ENCODE peak calls at places on chromosomes 5 and 9, in eight cellular contexts. I is IMR-90, P is cardiac muscle cell, Q is vagina, S is lung, E is neural progenitor cell, F is fibroblast of lung, J is aorta. L is an unnamed sample.
A peak's percentile ranks its signal among the peaks of the same experiment; 100 is the strongest.

GRCh38 chr5:7010578-7010977 is 297.3 kb downstream of the TENT4A start:
- DNase-seq in S (no peak), I (no peak), F (no peak), P (no peak), Q (no peak), J (no peak), E (peak; percentile 58), L (peak; percentile 18)

GRCh38 chr5:73448451-73449136 is at the start of gene FOXD1:
- DNase-seq in F (peak; percentile 98), E (peak; percentile 90), Q (no peak), S (no peak), P (peak; percentile 75), I (peak; percentile 97), J (peak; percentile 95), L (peak; percentile 83)

GRCh38 chr5:138568061-138568824 is 7.0 kb downstream of the HSPA9 start:
- DNase-seq in P (no peak), J (no peak), Q (no peak), S (no peak), F (peak; percentile 72), I (peak; percentile 72), E (no peak), L (no peak)

GRCh38 chr5:74477082-74477453 is 163.5 kb downstream of the ENC1 start:
- DNase-seq in F (no peak), I (no peak), P (no peak), J (no peak), E (no peak), Q (no peak), S (no peak), L (no peak)

GRCh38 chr9:120950421-120951388 is 24.1 kb upstream of the TRAF1 start:
- DNase-seq in F (no peak), Q (no peak), S (peak; percentile 45), J (no peak), I (no peak), P (no peak), E (no peak), L (peak; percentile 91)

GRCh38 chr5:96259211-96259772 is 173.8 kb downstream of the PCSK1 start:
- DNase-seq in J (no peak), I (peak; percentile 74), F (peak; percentile 74), P (peak; percentile 34), S (no peak), Q (no peak), E (no peak), L (peak; percentile 9)

GRCh38 chr5:152511531-152512132 is 106.6 kb upstream of the NMUR2 start:
- DNase-seq in P (no peak), S (no peak), J (no peak), F (no peak), Q (no peak), I (no peak), E (peak; percentile 58), L (no peak)

GRCh38 chr9:106869028-106869427 is 6.1 kb downstream of the ZNF462 start:
- DNase-seq in J (no peak), Q (no peak), I (no peak), F (no peak), S (no peak), E (no peak), P (peak; percentile 50), L (no peak)

GRCh38 chr5:138149530-138149929 is 10.3 kb upstream of the NME5 start:
- DNase-seq in S (no peak), Q (no peak), E (no peak), J (no peak), P (peak; percentile 23), F (peak; percentile 34), I (peak; percentile 54), L (peak; percentile 15)

GRCh38 chr5:160749026-160749425 is 103.0 kb downstream of the ATP10B start:
- DNase-seq in S (no peak), F (no peak), J (no peak), I (no peak), P (no peak), E (no peak), Q (no peak), L (no peak)

GRCh38 chr9:136009516-136009915 is 48.3 kb upstream of the UBAC1 start:
- DNase-seq in S (no peak), J (no peak), F (no peak), E (no peak), I (no peak), Q (no peak), P (no peak), L (no peak)

GRCh38 chr9:18601956-18602355 is 128.0 kb downstream of the ADAMTSL1 start:
- DNase-seq in Q (no peak), P (no peak), S (no peak), J (no peak), E (no peak), F (peak; percentile 27), I (peak; percentile 39), L (no peak)

GRCh38 chr5:107372723-107373487 is 297.8 kb downstream of the EFNA5 start:
- DNase-seq in P (peak; percentile 30), E (no peak), F (peak; percentile 20), J (no peak), I (peak; percentile 12), S (no peak), Q (no peak), L (no peak)

GRCh38 chr9:91849694-91850093 is 100.3 kb downstream of the ROR2 start:
- DNase-seq in Q (no peak), J (no peak), I (no peak), P (no peak), S (no peak), F (no peak), E (no peak), L (no peak)

GRCh38 chr9:91845839-91846238 is 104.2 kb downstream of the ROR2 start:
- DNase-seq in P (no peak), J (no peak), I (no peak), F (no peak), S (no peak), E (no peak), Q (no peak), L (peak; percentile 19)

GRCh38 chr9:91848146-91848545 is 101.9 kb downstream of the ROR2 start:
- DNase-seq in J (no peak), E (no peak), I (no peak), F (no peak), S (no peak), Q (no peak), P (no peak), L (no peak)

GRCh38 chr9:91844656-91845291 is 105.3 kb downstream of the ROR2 start:
- DNase-seq in Q (peak; percentile 31), I (no peak), J (no peak), S (no peak), F (no peak), P (no peak), E (no peak), L (no peak)

GRCh38 chr9:91847576-91847975 is 102.5 kb downstream of the ROR2 start:
- DNase-seq in I (peak; percentile 74), Q (no peak), E (no peak), J (no peak), F (peak; percentile 58), S (no peak), P (peak; percentile 77), L (peak; percentile 86)
- H3K4me1 ChIP-seq in I (peaks cover 16% of the 10 kb centered on the region), Q (peaks cover 43% of the 10 kb centered on the region), E (peaks cover 37% of the 10 kb centered on the region), J (no peaks in the 10 kb centered on the region), F (peaks cover 7% of the 10 kb centered on the region), S (peaks cover 5% of the 10 kb centered on the region), P (peaks cover 45% of the 10 kb centered on the region), L (peaks cover 28% of the 10 kb centered on the region)

GRCh38 chr9:129166962-129167557 is 11.0 kb downstream of the IER5L start:
- DNase-seq in F (peak; percentile 81), E (no peak), P (peak; percentile 78), I (peak; percentile 80), Q (no peak), J (peak; percentile 89), S (peak; percentile 86), L (peak; percentile 48)
- H3K27ac ChIP-seq in F (peak overlapping the region; percentile 89), E (no peak overlapping the region), P (no peak overlapping the region), I (peak overlapping the region; percentile 91), Q (peak overlapping the region; percentile 91), J (peak overlapping the region; percentile 44), S (peak overlapping the region; percentile 92), L (peak overlapping the region; percentile 16)

GRCh38 chr9:129145841-129146292 is 32.2 kb downstream of the IER5L start:
- DNase-seq in P (peak; percentile 98), Q (no peak), S (no peak), I (peak; percentile 94), F (peak; percentile 97), E (peak; percentile 70), J (peak; percentile 90), L (no peak)
- H3K4me3 ChIP-seq in P (no peak overlapping the region), Q (no peak overlapping the region), S (no peak overlapping the region), I (no peak overlapping the region), F (no peak overlapping the region), E (no peak overlapping the region), J (no peak overlapping the region), L (no peak overlapping the region)

DNA sequence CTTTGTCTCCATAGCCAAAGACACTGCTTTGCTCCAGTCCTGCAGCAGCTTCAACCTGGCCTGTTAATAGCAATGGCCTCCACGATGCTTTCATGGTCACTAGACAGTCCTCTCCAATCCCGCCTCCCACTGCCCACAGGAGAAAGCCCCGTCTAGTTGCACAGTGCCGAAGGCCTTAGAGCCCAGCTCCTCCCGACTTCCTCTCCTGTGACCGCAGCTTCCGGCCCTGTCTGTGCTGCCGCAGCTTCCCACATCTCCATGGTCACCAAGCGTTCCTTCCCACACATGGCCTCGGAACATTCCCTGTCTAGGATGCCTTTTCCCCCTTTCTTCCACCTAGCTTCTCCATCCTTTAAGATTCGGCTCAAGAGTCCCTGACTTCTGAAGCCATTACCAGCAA is 23.4 kb downstream of the PCA3 start:
- DNase-seq in F (no peak), S (no peak), E (no peak), Q (no peak), J (no peak), P (no peak), I (no peak), L (no peak)
- H3K4me1 ChIP-seq in F (no peaks in the 10 kb centered on the region), S (no peaks in the 10 kb centered on the region), E (no peaks in the 10 kb centered on the region), Q (no peaks in the 10 kb centered on the region), J (no peaks in the 10 kb centered on the region), P (no peaks in the 10 kb centered on the region), I (no peaks in the 10 kb centered on the region), L (no peaks in the 10 kb centered on the region)

DNA sequence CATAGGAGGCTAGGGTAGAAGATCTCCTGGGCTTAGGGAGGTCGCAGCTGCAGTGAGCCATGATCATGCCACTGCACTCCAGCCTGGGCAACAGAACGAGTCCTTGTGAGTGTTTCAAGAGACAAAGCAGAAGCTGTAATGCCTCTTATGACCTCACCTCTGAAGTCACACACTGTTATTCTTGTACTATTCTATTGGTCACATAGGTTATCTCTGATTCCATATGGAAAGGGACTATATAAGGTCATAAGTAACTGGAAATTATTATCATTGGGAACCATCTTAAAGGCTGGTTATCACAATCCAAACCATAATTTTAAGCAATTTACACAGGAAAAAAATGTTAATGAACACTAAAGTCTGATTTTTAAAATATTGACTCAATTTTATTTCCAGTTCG is 17.9 kb upstream of the AFF4 start:
- DNase-seq in Q (no peak), F (no peak), P (no peak), S (no peak), E (no peak), J (no peak), I (no peak), L (no peak)
- H3K27ac ChIP-seq in Q (no peak overlapping the region), F (no peak overlapping the region), P (no peak overlapping the region), S (no peak overlapping the region), E (no peak overlapping the region), J (no peak overlapping the region), I (no peak overlapping the region), L (no peak overlapping the region)

GRCh38 chr5:119304439-119304838 is 51.4 kb upstream of the TNFAIP8 start:
- DNase-seq in J (no peak), Q (no peak), I (peak; percentile 58), P (no peak), F (peak; percentile 45), E (no peak), S (no peak), L (no peak)
- H3K4me3 ChIP-seq in J (no peak overlapping the region), Q (no peak overlapping the region), I (no peak overlapping the region), P (no peak overlapping the region), F (no peak overlapping the region), E (no peak overlapping the region), S (no peak overlapping the region), L (no peak overlapping the region)

L was measured in A673.